ENCODE peak calls at places on chromosome 9, in five cellular contexts. O, Q, J, P and V are unnamed samples.
A peak's percentile ranks its signal among the peaks of the same experiment; 100 is the strongest.

GRCh38 chr9:107283621-107284616 is 840 bp downstream of the RAD23B start:
- DNase-seq in O (peak; percentile 67), Q (peak; percentile 74), J (peak; percentile 97), P (peak; percentile 81), V (peak; percentile 89)

GRCh38 chr9:90287567-90288274 is 354.9 kb downstream of the DIRAS2 start:
- DNase-seq in O (no peak), Q (no peak), J (no peak), P (no peak), V (no peak)

GRCh38 chr9:2210201-2210600 is 195.1 kb downstream of the SMARCA2 start:
- DNase-seq in O (no peak), Q (no peak), J (no peak), P (no peak), V (no peak)

GRCh38 chr9:134606951-134607733 is 34.5 kb upstream of the COL5A1 start:
- DNase-seq in O (no peak), Q (no peak), J (peak; percentile 10), P (no peak), V (no peak)

GRCh38 chr9:124029617-124030016 is 18.0 kb downstream of the LHX2 start:
- DNase-seq in O (no peak), Q (no peak), J (no peak), P (no peak), V (no peak)

GRCh38 chr9:4828776-4829175 is 36.0 kb downstream of the RCL1 start:
- DNase-seq in O (peak; percentile 55), Q (peak; percentile 34), J (peak; percentile 21), P (no peak), V (peak; percentile 44)

GRCh38 chr9:75001719-75002421 is 26.2 kb downstream of the CARNMT1 start:
- DNase-seq in O (peak; percentile 94), Q (peak; percentile 93), J (no peak), P (no peak), V (no peak)

GRCh38 chr9:128242828-128243485 is 32.9 kb downstream of the GOLGA2 start:
- DNase-seq in O (no peak), Q (peak; percentile 27), J (no peak), P (peak; percentile 49), V (no peak)

GRCh38 chr9:68505681-68506409 is 34.8 kb downstream of the TMEM252 start:
- DNase-seq in O (peak; percentile 34), Q (peak; percentile 60), J (no peak), P (no peak), V (no peak)

GRCh38 chr9:4301302-4301701 is 1.4 kb upstream of the GLIS3 start:
- DNase-seq in O (peak; percentile 74), Q (peak; percentile 77), J (no peak), P (no peak), V (no peak)

GRCh38 chr9:3968891-3969290 is 331.0 kb downstream of the GLIS3 start:
- DNase-seq in O (no peak), Q (no peak), J (no peak), P (no peak), V (no peak)

GRCh38 chr9:93072383-93072795 is 13.9 kb downstream of the SUSD3 start:
- DNase-seq in O (peak; percentile 55), Q (peak; percentile 71), J (no peak), P (no peak), V (no peak)

GRCh38 chr9:106862946-106863740 is at the start of gene ZNF462:
- DNase-seq in O (peak; percentile 78), Q (peak; percentile 76), J (peak; percentile 68), P (peak; percentile 51), V (peak; percentile 40)

GRCh38 chr9:138022121-138022741 is 144.6 kb downstream of the CACNA1B start:
- DNase-seq in O (no peak), Q (peak; percentile 2), J (no peak), P (no peak), V (peak; percentile 57)

GRCh38 chr9:109014267-109015025 is 1.1 kb upstream of the CTNNAL1 start:
- DNase-seq in O (peak; percentile 88), Q (peak; percentile 90), J (no peak), P (peak; percentile 26), V (no peak)

GRCh38 chr9:12739014-12739413 is 35.8 kb upstream of the LURAP1L start:
- DNase-seq in O (no peak), Q (no peak), J (no peak), P (no peak), V (no peak)

GRCh38 chr9:33158555-33159057 is 8.5 kb downstream of the B4GALT1 start:
- DNase-seq in O (no peak), Q (no peak), J (no peak), P (no peak), V (no peak)

GRCh38 chr9:33161011-33161588 is 6.0 kb downstream of the B4GALT1 start:
- DNase-seq in O (peak; percentile 95), Q (peak; percentile 96), J (peak; percentile 81), P (peak; percentile 64), V (peak; percentile 59)

GRCh38 chr9:33157960-33158359 is 9.2 kb downstream of the B4GALT1 start:
- DNase-seq in O (no peak), Q (no peak), J (no peak), P (no peak), V (no peak)

GRCh38 chr9:33159058-33159759 is 7.9 kb downstream of the B4GALT1 start:
- DNase-seq in O (peak; percentile 87), Q (peak; percentile 75), J (no peak), P (peak; percentile 90), V (peak; percentile 63)

GRCh38 chr9:33159760-33160127 is 7.4 kb downstream of the B4GALT1 start:
- DNase-seq in O (peak; percentile 84), Q (peak; percentile 87), J (no peak), P (peak; percentile 59), V (peak; percentile 74)
- H3K4me3 ChIP-seq in O (no peak overlapping the region), Q (no peak overlapping the region), J (no peak overlapping the region), P (peak overlapping the region; percentile 14), V (no peak overlapping the region)

GRCh38 chr9:112328545-112328944 is 4.9 kb downstream of the PTBP3 start:
- DNase-seq in O (no peak), Q (no peak), J (no peak), P (no peak), V (no peak)
- H3K4me3 ChIP-seq in O (no peak overlapping the region), Q (no peak overlapping the region), J (no peak overlapping the region), P (no peak overlapping the region), V (no peak overlapping the region)

GRCh38 chr9:100639851-100640250 is 62.0 kb downstream of the CAVIN4 start:
- DNase-seq in O (no peak), Q (no peak), J (peak; percentile 77), P (no peak), V (no peak)
- H3K4me3 ChIP-seq in O (no peak overlapping the region), Q (no peak overlapping the region), J (no peak overlapping the region), P (no peak overlapping the region), V (no peak overlapping the region)

GRCh38 chr9:112891521-112891920 is 845 bp upstream of the SLC46A2 start:
- DNase-seq in O (no peak), Q (no peak), J (no peak), P (no peak), V (no peak)
- H3K4me3 ChIP-seq in O (no peak overlapping the region), Q (no peak overlapping the region), J (no peak overlapping the region), P (no peak overlapping the region), V (no peak overlapping the region)

DNA sequence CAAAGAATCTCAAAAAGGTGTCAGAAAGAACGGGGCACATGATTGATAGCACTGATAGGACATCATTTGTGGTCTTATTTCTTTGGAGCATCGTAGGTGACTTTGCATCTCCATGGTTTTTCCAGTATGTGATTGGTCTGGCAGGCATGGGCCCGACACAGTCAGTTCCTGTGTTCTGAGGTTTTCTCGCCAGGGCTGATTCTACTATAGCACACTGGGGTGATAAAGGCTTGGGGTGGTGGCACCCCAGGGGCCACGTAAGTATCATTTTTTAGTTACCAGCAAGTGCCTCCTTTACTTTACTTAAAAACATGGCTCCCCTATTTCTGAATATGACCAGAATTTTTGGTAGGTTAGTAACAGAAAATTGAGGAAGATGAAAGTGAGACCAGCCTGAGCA is 202.7 kb downstream of the RFK start:
- DNase-seq in O (no peak), Q (no peak), J (no peak), P (no peak), V (no peak)
- H3K4me3 ChIP-seq in O (no peak overlapping the region), Q (no peak overlapping the region), J (no peak overlapping the region), P (no peak overlapping the region), V (no peak overlapping the region)

DNA sequence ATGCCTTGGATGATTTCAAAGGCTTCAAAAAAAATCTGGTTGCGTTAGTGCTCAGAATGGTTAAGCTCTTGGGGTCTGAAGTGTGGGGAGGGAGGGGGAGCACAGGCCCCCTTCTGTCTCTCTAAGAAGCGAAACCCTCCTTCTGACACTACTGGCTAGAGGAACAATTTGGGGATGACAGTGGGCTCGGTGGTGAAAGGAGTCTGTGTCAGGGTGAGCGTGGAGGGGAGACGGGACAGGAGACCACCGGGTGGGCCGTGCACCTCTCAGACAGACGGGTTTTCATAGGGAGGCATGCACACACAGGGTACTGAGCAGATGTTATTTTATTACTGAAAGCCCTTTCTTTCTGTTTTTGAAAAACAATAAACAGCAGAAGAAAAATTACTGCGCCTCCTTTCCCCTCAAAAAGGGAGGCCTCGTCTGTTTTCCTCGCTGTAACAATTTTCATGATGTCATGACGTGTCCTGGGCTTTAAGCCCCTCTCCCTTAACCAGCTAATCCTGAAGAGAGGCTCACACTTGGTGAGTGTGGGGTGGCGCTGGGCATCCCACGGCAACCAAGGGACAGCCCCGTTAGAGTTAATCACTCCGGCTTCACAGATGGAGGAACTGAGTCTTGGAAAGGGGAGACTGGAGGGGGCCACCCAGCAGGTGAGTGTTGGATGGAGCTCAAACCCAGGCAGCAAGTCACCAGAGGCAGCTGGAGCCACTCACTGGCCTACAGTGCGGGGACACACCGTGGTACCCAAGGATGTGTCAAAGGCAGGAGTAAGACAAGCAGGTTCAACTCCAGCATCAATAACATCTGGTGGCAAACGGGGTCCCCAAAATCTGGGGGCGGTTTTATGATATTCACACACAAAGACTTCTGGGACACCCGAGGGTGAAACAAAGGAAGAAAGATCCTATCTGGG is 53.4 kb downstream of the PTCH1 start:
- DNase-seq in O (no peak), Q (no peak), J (peak; percentile 56), P (no peak), V (no peak)
- H3K4me3 ChIP-seq in O (peak overlapping the region; percentile 29), Q (peak overlapping the region; percentile 15), J (peak overlapping the region; percentile 38), P (no peak overlapping the region), V (no peak overlapping the region)

GRCh38 chr9:116057371-116057770 is 96.2 kb upstream of the PAPPA start:
- DNase-seq in O (no peak), Q (no peak), J (no peak), P (no peak), V (no peak)

GRCh38 chr9:116055536-116055935 is 98.1 kb upstream of the PAPPA start:
- DNase-seq in O (no peak), Q (no peak), J (no peak), P (no peak), V (no peak)

GRCh38 chr9:116060631-116061030 is 93.0 kb upstream of the PAPPA start:
- DNase-seq in O (no peak), Q (no peak), J (no peak), P (no peak), V (no peak)

GRCh38 chr9:116059466-116059865 is 94.1 kb upstream of the PAPPA start:
- DNase-seq in O (peak; percentile 80), Q (peak; percentile 82), J (no peak), P (no peak), V (no peak)

GRCh38 chr9:116058421-116058820 is 95.2 kb upstream of the PAPPA start:
- DNase-seq in O (peak; percentile 52), Q (peak; percentile 37), J (no peak), P (no peak), V (no peak)
- H3K4me3 ChIP-seq in O (no peak overlapping the region), Q (no peak overlapping the region), J (no peak overlapping the region), P (no peak overlapping the region), V (no peak overlapping the region)

GRCh38 chr9:19378647-19379046 is 1.4 kb downstream of the RPS6 start:
- DNase-seq in O (no peak), Q (no peak), J (no peak), P (no peak), V (no peak)
- H3K4me3 ChIP-seq in O (peak overlapping the region; percentile 80), Q (peak overlapping the region; percentile 72), J (peak overlapping the region; percentile 73), P (peak overlapping the region; percentile 77), V (peak overlapping the region; percentile 64)